ENCODE peak calls at places on chromosome 1, in eight cellular contexts. R is AG04449, A is tibial nerve, Z is astrocyte of the spinal cord, I is mucosa of descending colon, F is fibroblast of the aortic adventitia, B is BE2C, S is RWPE2. X is an unnamed sample.

GRCh38 chr1:46198026-46198826 is at the start of gene POMGNT1:
- DNase-seq in R (no peak), A (peak), Z (peak), I (peak), F (peak), B (peak), S (no peak), X (peak)

GRCh38 chr1:221620437-221621384 is 121.2 kb downstream of the DUSP10 start:
- DNase-seq in R (no peak), A (no peak), Z (peak), I (no peak), F (peak), B (peak), S (no peak), X (no peak)

GRCh38 chr1:84619383-84620093 is 45.3 kb upstream of the CTBS start:
- DNase-seq in R (no peak), A (no peak), Z (peak), I (no peak), F (peak), B (peak), S (no peak), X (no peak)

GRCh38 chr1:61451214-61451968 is 273.6 kb downstream of the TM2D1 start:
- DNase-seq in R (no peak), A (no peak), Z (no peak), I (no peak), F (no peak), B (no peak), S (no peak), X (no peak)

GRCh38 chr1:114094303-114094663 is 59.4 kb downstream of the SYT6 start:
- DNase-seq in R (no peak), A (peak), Z (peak), I (no peak), F (no peak), B (no peak), S (no peak), X (no peak)

GRCh38 chr1:229753764-229754553 is 127.9 kb downstream of the URB2 start:
- DNase-seq in R (no peak), A (no peak), Z (no peak), I (peak), F (no peak), B (peak), S (no peak), X (no peak)

GRCh38 chr1:206551296-206551984 is 44.1 kb downstream of the RASSF5 start:
- DNase-seq in R (no peak), A (no peak), Z (no peak), I (no peak), F (peak), B (no peak), S (no peak), X (no peak)

GRCh38 chr1:41294213-41294612 is 52.1 kb upstream of the SCMH1 start:
- DNase-seq in R (no peak), A (no peak), Z (no peak), I (no peak), F (no peak), B (no peak), S (no peak), X (no peak)

GRCh38 chr1:162696286-162696862 is 64.1 kb downstream of the DDR2 start:
- DNase-seq in R (peak), A (peak), Z (peak), I (peak), F (peak), B (peak), S (peak), X (no peak)

GRCh38 chr1:214441119-214441518 is 110.3 kb downstream of the PTPN14 start:
- DNase-seq in R (peak), A (no peak), Z (no peak), I (no peak), F (no peak), B (no peak), S (no peak), X (no peak)

GRCh38 chr1:172423336-172423735 is 2.9 kb downstream of the C1orf105 start:
- DNase-seq in R (no peak), A (no peak), Z (no peak), I (no peak), F (no peak), B (no peak), S (no peak), X (no peak)

GRCh38 chr1:172427191-172427590 is 6.7 kb downstream of the C1orf105 start:
- DNase-seq in R (no peak), A (no peak), Z (no peak), I (no peak), F (no peak), B (no peak), S (no peak), X (no peak)

GRCh38 chr1:172429324-172430127 is 9.0 kb downstream of the C1orf105 start:
- DNase-seq in R (no peak), A (peak), Z (peak), I (no peak), F (peak), B (peak), S (no peak), X (no peak)

GRCh38 chr1:172421974-172422604 is 1.6 kb downstream of the C1orf105 start:
- DNase-seq in R (no peak), A (no peak), Z (no peak), I (no peak), F (peak), B (no peak), S (no peak), X (no peak)

DNA sequence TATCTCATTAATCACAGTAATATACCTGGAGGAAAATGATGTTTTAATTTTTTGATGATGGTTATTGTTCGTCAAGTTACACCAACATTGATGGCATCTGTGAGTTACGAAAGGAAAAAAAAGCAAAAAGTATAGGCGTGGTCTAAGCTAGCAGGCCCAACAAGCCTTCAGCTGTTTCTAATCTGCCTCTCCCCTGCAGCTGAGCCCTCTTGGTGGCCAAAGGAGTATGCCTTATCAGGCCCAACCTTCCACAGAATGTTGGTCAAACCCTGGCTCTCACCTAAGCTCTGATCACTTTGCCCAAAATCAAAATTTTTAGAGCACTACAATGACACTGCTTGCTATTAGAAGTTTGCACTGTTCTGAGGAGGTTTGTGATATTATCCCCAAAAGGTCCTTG is 4.9 kb downstream of the C1orf105 start:
- DNase-seq in R (no peak), A (no peak), Z (no peak), I (no peak), F (no peak), B (no peak), S (no peak), X (no peak)
- TF ChIP-seq CTCF in R (no peak), A (no peak), Z (no peak), I (no peak), F (no peak), B (no peak), S (no peak), X (no peak)

GRCh38 chr1:86750076-86750475 is 45.7 kb downstream of the SH3GLB1 start:
- DNase-seq in R (no peak), A (no peak), Z (no peak), I (no peak), F (peak), B (no peak), S (no peak), X (no peak)

GRCh38 chr1:86756062-86756406 is 51.7 kb downstream of the SH3GLB1 start:
- DNase-seq in R (no peak), A (no peak), Z (no peak), I (no peak), F (no peak), B (no peak), S (no peak), X (no peak)

GRCh38 chr1:86750530-86750929 is 46.2 kb downstream of the SH3GLB1 start:
- DNase-seq in R (no peak), A (no peak), Z (no peak), I (no peak), F (no peak), B (no peak), S (no peak), X (no peak)

GRCh38 chr1:86754265-86754974 is 50.0 kb downstream of the SH3GLB1 start:
- DNase-seq in R (no peak), A (no peak), Z (no peak), I (peak), F (no peak), B (no peak), S (no peak), X (no peak)

GRCh38 chr1:86753700-86754099 is 49.3 kb downstream of the SH3GLB1 start:
- DNase-seq in R (no peak), A (no peak), Z (no peak), I (no peak), F (no peak), B (no peak), S (no peak), X (no peak)
- TF ChIP-seq CTCF in R (no peak), A (no peak), Z (no peak), I (no peak), F (no peak), B (peak), S (peak), X (no peak)

GRCh38 chr1:30310966-30311742 is 412.2 kb downstream of the MATN1 start:
- DNase-seq in R (no peak), A (no peak), Z (no peak), I (no peak), F (no peak), B (no peak), S (no peak), X (no peak)
- TF ChIP-seq CTCF in R (no peak), A (no peak), Z (no peak), I (no peak), F (no peak), B (no peak), S (no peak), X (no peak)

GRCh38 chr1:168396940-168397680 is 116.4 kb downstream of the TBX19 start:
- DNase-seq in R (no peak), A (no peak), Z (no peak), I (no peak), F (no peak), B (no peak), S (no peak), X (no peak)

GRCh38 chr1:168392958-168393357 is 112.3 kb downstream of the TBX19 start:
- DNase-seq in R (no peak), A (no peak), Z (no peak), I (no peak), F (peak), B (no peak), S (no peak), X (no peak)

GRCh38 chr1:168397806-168398205 is 117.1 kb downstream of the TBX19 start:
- DNase-seq in R (no peak), A (no peak), Z (no peak), I (no peak), F (no peak), B (no peak), S (no peak), X (no peak)

GRCh38 chr1:168394858-168395257 is 114.2 kb downstream of the TBX19 start:
- DNase-seq in R (no peak), A (no peak), Z (no peak), I (no peak), F (no peak), B (no peak), S (no peak), X (no peak)

DNA sequence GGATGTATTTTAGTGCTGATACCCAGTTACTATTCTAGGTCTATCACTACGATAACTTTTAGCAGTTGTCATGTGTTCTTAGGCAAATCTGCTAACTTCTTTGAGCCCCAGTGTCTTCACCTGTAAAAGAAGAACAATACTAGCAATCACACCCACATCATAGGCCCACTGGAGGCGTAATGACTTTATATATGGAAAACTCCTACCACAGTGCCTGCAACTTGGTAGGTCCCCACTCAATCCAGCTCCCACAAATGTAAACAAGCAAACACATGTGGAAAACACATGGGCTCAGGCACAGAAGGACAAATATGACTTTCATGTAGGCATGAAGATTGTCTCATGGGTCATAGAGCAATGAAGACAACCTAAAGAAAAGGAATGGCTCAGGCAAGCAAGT is 115.8 kb downstream of the TBX19 start:
- DNase-seq in R (no peak), A (no peak), Z (no peak), I (no peak), F (no peak), B (no peak), S (no peak), X (no peak)
- TF ChIP-seq CTCF in R (no peak), A (no peak), Z (no peak), I (no peak), F (no peak), B (no peak), S (no peak), X (no peak)

GRCh38 chr1:151010346-151010726 is 2.1 kb downstream of the PRUNE1 start:
- DNase-seq in R (no peak), A (no peak), Z (no peak), I (no peak), F (no peak), B (no peak), S (no peak), X (no peak)

GRCh38 chr1:151009674-151010345 is 1.6 kb downstream of the PRUNE1 start:
- DNase-seq in R (no peak), A (no peak), Z (no peak), I (no peak), F (no peak), B (no peak), S (no peak), X (no peak)

GRCh38 chr1:151012684-151013471 is 4.6 kb downstream of the PRUNE1 start:
- DNase-seq in R (no peak), A (no peak), Z (no peak), I (peak), F (no peak), B (no peak), S (no peak), X (no peak)

GRCh38 chr1:151011154-151011850 is 3.1 kb downstream of the PRUNE1 start:
- DNase-seq in R (no peak), A (no peak), Z (no peak), I (no peak), F (peak), B (no peak), S (no peak), X (no peak)

GRCh38 chr1:151013518-151013917 is 5.3 kb downstream of the PRUNE1 start:
- DNase-seq in R (no peak), A (no peak), Z (peak), I (no peak), F (peak), B (no peak), S (no peak), X (no peak)
- TF ChIP-seq CTCF in R (no peak), A (no peak), Z (no peak), I (no peak), F (peak), B (no peak), S (no peak), X (no peak)

X was measured in activated B cell treated with CpG ODN at 0.5 μM for 24 hours.